ENCODE peak calls at places on chromosomes 13 and 19, in six cellular contexts. M is IMR-90, I is thyroid gland, G is esophagus squamous epithelium, A is adrenal gland, S is heart left ventricle. L is an unnamed sample. For H3K27me3, the result is how much of the 10 kb centered on the place peaks cover.

GRCh38 chr13:23440821-23441608 is 7.5 kb upstream of the SACS start:
- DNase-seq in M (peak), I (no peak), G (no peak), A (no peak), S (no peak), L (no peak)

GRCh38 chr13:113927661-113928581 is 46.0 kb downstream of the C13orf46 start:
- DNase-seq in M (peak), I (no peak), G (no peak), A (peak), S (peak), L (peak)

GRCh38 chr13:43116242-43116641 is 92.9 kb downstream of the DNAJC15 start:
- DNase-seq in M (no peak), I (no peak), G (no peak), A (no peak), S (no peak), L (no peak)

GRCh38 chr13:37919329-37919880 is 49.8 kb upstream of the TRPC4 start:
- DNase-seq in M (no peak), I (no peak), G (no peak), A (no peak), S (no peak), L (no peak)

GRCh38 chr13:100363351-100363750 is 225.2 kb downstream of the GGACT start:
- DNase-seq in M (peak), I (no peak), G (no peak), A (no peak), S (no peak), L (no peak)

GRCh38 chr19:55097864-55098715 is 19.3 kb downstream of the PPP1R12C start:
- DNase-seq in M (no peak), I (no peak), G (no peak), A (no peak), S (no peak), L (no peak)

GRCh38 chr19:49853852-49854849 is 3.2 kb downstream of the PTOV1 start:
- DNase-seq in M (no peak), I (no peak), G (no peak), A (peak), S (no peak), L (no peak)

GRCh38 chr13:108855737-108856387 is 226.5 kb downstream of the MYO16 start:
- DNase-seq in M (no peak), I (no peak), G (no peak), A (no peak), S (no peak), L (no peak)

GRCh38 chr19:44643605-44644390 is at the start of gene PVR:
- DNase-seq in M (peak), I (peak), G (no peak), A (peak), S (peak), L (peak)

GRCh38 chr13:73767191-73767741 is 366.9 kb downstream of the KLF12 start:
- DNase-seq in M (peak), I (no peak), G (no peak), A (no peak), S (no peak), L (no peak)

GRCh38 chr19:872266-872951 is 12.9 kb downstream of the CFD start:
- DNase-seq in M (peak), I (no peak), G (peak), A (peak), S (no peak), L (peak)
- TF ChIP-seq POLR2A in M (no peak), I (no peak), G (no peak), A (no peak), S (no peak), L (no peak)

DNA sequence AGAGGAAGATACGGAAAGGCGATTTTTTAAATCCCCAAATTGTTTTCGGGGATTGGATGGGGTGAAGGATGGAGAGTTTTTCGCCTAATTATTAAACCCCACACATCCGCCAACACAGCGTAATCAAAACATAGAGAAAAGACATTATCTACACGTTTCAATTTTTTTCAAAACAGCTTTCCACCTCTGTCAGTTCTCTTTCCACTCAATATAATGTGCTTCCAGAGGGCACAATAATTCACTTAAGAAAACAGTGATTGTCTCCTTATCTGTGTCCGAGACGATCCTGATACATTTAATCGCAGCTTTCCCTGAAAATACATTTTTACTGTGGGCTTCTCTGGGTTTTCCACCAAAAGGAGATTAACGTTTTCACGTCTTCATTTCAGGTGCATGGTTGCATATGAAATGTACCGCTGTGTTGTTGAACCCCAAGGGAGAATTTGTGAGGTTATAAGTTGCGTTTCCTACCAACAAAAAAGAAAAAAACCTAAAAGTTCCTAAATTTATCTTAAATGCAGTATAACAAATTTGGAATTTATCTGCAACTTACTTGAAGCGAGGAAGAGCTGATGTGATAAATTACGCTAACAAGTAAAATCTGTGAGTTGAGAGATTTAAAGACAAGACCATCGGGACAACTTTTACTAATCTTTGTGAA is 625 bp upstream of the OBI1 start:
- DNase-seq in M (peak), I (no peak), G (no peak), A (no peak), S (no peak), L (no peak)
- H3K27me3 ChIP-seq in M (under half), I (under half), G (under half), A (under half), S (under half), L (under half)

DNA sequence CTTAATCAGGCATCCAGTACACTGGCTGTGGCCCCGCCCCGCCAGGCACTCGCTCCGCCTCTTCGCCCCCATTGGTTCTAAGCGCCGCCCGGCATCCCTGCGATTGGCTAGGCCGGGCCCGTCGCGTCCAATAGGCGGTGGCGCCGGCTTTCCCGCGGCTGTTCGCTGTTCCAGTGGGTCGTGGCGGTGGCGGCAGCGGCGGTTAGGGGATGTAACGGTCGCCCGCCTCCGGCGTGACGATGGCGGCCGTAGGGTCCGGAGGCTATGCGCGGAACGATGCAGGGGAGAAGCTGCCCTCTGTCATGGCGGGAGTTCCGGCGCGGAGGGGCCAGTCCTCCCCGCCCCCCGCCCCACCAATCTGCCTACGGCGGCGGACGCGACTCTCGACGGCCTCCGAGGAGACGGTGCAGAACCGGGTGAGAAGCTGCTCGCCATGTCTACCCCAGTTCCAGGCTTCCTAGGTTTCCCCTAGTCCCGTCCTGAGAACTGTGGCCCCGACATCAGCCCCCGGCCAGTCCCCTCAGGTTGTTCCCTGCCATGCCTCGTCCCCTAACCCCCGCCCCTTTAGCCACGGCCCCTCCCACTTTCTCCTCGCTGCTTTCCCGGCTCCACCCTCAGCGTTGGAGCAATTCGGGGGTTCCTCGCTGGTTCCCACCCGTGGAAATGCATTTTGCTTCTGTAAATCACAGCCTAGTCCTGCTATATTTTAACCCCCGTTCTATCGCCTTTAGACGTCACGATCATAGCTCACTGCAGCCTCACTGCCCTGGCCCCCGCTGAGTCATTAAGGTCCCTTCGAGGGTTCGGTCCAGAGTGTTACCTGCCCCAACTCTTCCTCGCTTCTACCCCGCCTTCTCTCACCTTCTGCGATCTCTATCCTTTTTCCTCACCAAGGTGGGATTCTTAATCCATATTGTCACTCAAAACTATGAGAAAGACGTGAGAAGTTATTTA is at the start of gene WDR62:
- DNase-seq in M (no peak), I (peak), G (peak), A (peak), S (peak), L (peak)
- TF ChIP-seq POLR2A in M (no peak), I (no peak), G (no peak), A (no peak), S (no peak), L (no peak)

DNA sequence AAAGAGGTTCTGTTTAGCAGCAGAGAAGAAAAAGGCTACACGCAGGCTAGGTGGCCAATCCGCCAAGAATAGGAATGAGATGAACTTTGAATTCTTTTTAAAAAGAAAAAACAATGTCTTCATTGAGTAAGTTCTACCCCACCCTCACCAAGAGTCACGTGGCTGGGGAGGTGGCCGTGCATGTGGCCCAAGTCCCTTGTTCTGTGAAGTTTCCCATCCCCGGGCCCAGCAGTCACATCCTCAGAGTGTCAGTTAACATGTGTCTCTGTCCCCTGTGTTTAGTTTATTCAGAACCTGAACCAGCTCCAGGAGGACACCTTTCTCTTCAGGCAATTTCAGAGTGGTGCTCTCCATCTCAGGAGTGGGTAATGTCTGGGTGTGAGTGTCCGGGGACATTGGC is 57.1 kb upstream of the MCF2L start:
- DNase-seq in M (no peak), I (no peak), G (no peak), A (no peak), S (no peak), L (no peak)
- H3K27me3 ChIP-seq in M (half or more), I (under half), G (under half), A (under half), S (under half), L (under half)

DNA sequence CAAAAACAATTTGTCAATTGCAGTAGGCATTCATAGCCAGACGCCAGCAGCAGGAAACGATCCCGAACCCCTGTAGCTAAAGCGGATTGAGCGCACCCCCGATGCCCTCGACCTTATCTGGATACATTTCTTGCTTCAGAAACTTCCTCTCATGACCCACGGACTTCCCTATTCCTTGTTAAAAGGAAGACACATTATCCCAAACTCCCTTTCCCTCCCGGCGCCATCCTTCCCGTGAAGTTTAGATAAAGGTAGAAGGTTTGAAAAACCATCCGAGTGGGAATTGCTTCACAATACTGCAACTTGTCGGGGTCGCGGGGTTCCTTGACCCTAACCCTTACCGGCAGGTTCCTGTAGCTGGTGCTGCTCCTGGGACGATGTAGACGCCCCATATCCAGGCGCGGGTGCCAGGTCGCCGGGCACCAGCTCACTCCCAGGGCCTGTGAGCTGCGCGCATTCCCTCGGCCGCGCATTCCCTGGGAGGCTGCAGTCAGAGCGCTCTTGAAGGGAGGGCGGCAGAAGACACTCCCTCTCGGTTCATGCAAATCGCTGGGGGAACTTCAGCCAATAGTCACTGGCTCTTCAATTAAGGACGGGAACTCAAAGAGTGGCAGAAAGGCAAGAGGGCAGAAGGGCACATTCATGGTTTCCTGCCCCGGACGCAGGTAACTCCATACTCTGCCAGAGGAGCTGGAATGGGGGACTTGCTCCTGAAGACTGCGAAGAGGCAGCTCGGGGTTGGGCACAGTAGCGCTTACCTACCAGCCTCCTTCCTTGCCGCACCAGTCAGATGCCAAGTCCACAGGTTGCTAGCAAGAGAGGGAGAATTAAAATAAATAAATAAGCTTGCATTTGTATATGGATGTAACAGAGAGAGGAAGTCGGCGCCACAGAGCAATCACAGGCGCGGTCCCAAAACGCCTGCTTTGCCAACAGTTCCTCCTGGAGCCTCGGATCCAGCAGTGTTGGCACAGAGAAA is 674 bp downstream of the PCDH20 start:
- DNase-seq in M (no peak), I (peak), G (no peak), A (no peak), S (peak), L (no peak)
- TF ChIP-seq POLR2A in M (no peak), I (no peak), G (no peak), A (no peak), S (peak), L (no peak)

DNA sequence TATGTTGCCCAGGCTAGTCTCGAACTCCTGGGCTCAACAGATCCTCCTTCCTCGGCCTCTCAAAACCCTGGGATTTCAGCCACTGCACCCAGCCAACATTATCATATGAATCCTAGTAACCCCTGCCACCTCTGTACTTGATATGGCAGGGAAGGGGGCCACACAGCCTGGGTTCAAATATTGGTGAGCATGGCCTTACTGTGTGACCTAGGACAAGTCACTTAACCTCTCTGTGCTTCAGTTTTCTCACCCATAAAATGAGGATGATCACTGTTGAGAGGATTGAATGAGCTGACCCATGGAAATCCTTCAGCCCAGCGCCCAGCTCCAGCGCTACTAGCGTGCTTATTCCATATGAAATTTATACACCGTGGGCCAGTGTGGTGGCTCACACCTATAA is 3.6 kb upstream of the COMP start:
- DNase-seq in M (no peak), I (no peak), G (no peak), A (no peak), S (no peak), L (no peak)
- H3K27me3 ChIP-seq in M (half or more), I (under half), G (under half), A (under half), S (half or more), L (under half)

L was measured in uterus.